ENCODE peak calls at places on chromosomes 13 and 19, in four cellular contexts. One of them, this sample, is unnamed.

GRCh38 chr19:13841339-13842293 is 35.3 kb upstream of the NANOS3 start:
- DNase-seq in T-helper 17 cell: no peak
- DNase-seq in astrocyte of the cerebellum: no peak
- DNase-seq in CD4-positive, alpha-beta T cell: no peak
- DNase-seq in this sample: no peak

GRCh38 chr13:100399455-100399854 is 189.1 kb downstream of the GGACT start:
- DNase-seq in T-helper 17 cell: no peak
- DNase-seq in CD4-positive, alpha-beta T cell: no peak
- DNase-seq in astrocyte of the cerebellum: no peak
- DNase-seq in this sample: no peak

GRCh38 chr19:6753178-6754031 is 13.8 kb downstream of the SH2D3A start:
- DNase-seq in T-helper 17 cell: peak; percentile 72
- DNase-seq in astrocyte of the cerebellum: no peak
- DNase-seq in CD4-positive, alpha-beta T cell: peak; percentile 72
- DNase-seq in this sample: no peak

GRCh38 chr19:56112313-56112709 is 8.8 kb downstream of the ZNF787 start:
- DNase-seq in T-helper 17 cell: no peak
- DNase-seq in CD4-positive, alpha-beta T cell: no peak
- DNase-seq in astrocyte of the cerebellum: no peak
- DNase-seq in this sample: no peak

GRCh38 chr13:112474869-112475268 is 98.7 kb downstream of the SPACA7 start:
- DNase-seq in T-helper 17 cell: no peak
- DNase-seq in astrocyte of the cerebellum: no peak
- DNase-seq in CD4-positive, alpha-beta T cell: no peak
- DNase-seq in this sample: no peak

GRCh38 chr19:17138937-17139598 is 63.5 kb downstream of the MYO9B start:
- DNase-seq in T-helper 17 cell: no peak
- DNase-seq in astrocyte of the cerebellum: no peak
- DNase-seq in CD4-positive, alpha-beta T cell: no peak
- DNase-seq in this sample: no peak

GRCh38 chr13:44220948-44221347 is 152.7 kb upstream of the SERP2 start:
- DNase-seq in T-helper 17 cell: no peak
- DNase-seq in CD4-positive, alpha-beta T cell: no peak
- DNase-seq in astrocyte of the cerebellum: no peak
- DNase-seq in this sample: no peak

GRCh38 chr13:69204620-69205019 is 903.0 kb upstream of the ATXN8OS start:
- DNase-seq in astrocyte of the cerebellum: no peak
- DNase-seq in CD4-positive, alpha-beta T cell: no peak
- DNase-seq in T-helper 17 cell: no peak
- DNase-seq in this sample: no peak

GRCh38 chr13:42345367-42345766 is 73.4 kb downstream of the AKAP11 start:
- DNase-seq in T-helper 17 cell: no peak
- DNase-seq in astrocyte of the cerebellum: no peak
- DNase-seq in CD4-positive, alpha-beta T cell: no peak
- DNase-seq in this sample: no peak

This sample was measured in AG04450.